ENCODE peak calls at places on chromosomes 2 and 18, in six cellular contexts. D is K562, U is H1, N is HepG2, V is SK-N-SH, K is GM12878. G is an unnamed sample.

GRCh38 chr2:219525533-219526232 is 11.4 kb downstream of the ASIC4 start:
- DNase-seq in K (no peak), N (no peak), V (peak; percentile 91), D (peak; percentile 71), U (no peak), G (no peak)

GRCh38 chr2:99297990-99298389 is 3.0 kb downstream of the LYG1 start:
- DNase-seq in N (no peak), K (no peak), U (no peak), V (no peak), D (no peak), G (peak; percentile 3)

GRCh38 chr18:76429262-76430126 is 65.5 kb downstream of the ZNF516 start:
- DNase-seq in D (no peak), K (no peak), V (no peak), U (no peak), N (no peak), G (no peak)

GRCh38 chr18:32470136-32470712 is 458 bp downstream of the GAREM1 start:
- DNase-seq in K (no peak), V (no peak), D (no peak), U (peak; percentile 59), N (no peak), G (no peak)

GRCh38 chr2:161041356-161041755 is 118.9 kb upstream of the TANK start:
- DNase-seq in N (no peak), K (no peak), V (no peak), D (no peak), U (no peak), G (no peak)

GRCh38 chr18:47968006-47968676 is 37.7 kb upstream of the SMAD2 start:
- DNase-seq in U (no peak), N (no peak), D (no peak), K (no peak), V (no peak), G (no peak)

GRCh38 chr18:21117385-21118135 is 5.9 kb upstream of the ROCK1 start:
- DNase-seq in N (no peak), D (no peak), K (no peak), V (no peak), U (no peak), G (peak; percentile 55)

GRCh38 chr18:50356036-50356945 is 18.6 kb upstream of the SKA1 start:
- DNase-seq in V (no peak), D (no peak), K (peak; percentile 79), N (peak; percentile 11), U (no peak), G (peak; percentile 86)

GRCh38 chr2:229089806-229090205 is 181.3 kb downstream of the PID1 start:
- DNase-seq in D (no peak), N (no peak), K (no peak), V (no peak), U (no peak), G (no peak)

GRCh38 chr2:185219981-185220380 is 518.6 kb upstream of the FSIP2 start:
- DNase-seq in K (no peak), U (no peak), V (peak; percentile 7), N (peak; percentile 13), D (no peak), G (no peak)
- TF ChIP-seq GABPA in K (no peak), U (no peak), V (no peak), N (no peak), D (no peak), G (no peak)

DNA sequence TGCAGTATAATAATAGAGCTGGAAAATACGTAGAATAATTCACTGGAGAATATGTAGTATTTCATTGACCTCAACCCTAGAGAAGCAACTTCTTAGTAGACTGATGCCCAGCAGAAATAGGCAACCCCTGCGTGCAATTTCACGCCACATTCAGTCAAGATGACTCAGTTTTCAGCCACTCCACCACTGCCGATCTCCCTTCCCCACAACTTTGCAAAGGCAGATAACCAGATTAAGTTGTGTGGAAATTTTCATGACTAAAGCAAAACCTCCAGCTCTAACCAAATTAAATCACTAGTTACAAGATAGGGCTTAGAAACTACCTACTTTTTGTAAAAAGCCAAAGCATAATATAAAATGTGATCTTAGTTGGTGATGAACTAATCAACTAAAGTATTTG is 63.3 kb upstream of the STK17B start:
- DNase-seq in D (no peak), N (no peak), K (peak; percentile 47), U (no peak), V (no peak), G (peak; percentile 55)
- TF ChIP-seq GABPA in D (no peak), N (no peak), K (no peak), U (no peak), V (no peak), G (no peak)

DNA sequence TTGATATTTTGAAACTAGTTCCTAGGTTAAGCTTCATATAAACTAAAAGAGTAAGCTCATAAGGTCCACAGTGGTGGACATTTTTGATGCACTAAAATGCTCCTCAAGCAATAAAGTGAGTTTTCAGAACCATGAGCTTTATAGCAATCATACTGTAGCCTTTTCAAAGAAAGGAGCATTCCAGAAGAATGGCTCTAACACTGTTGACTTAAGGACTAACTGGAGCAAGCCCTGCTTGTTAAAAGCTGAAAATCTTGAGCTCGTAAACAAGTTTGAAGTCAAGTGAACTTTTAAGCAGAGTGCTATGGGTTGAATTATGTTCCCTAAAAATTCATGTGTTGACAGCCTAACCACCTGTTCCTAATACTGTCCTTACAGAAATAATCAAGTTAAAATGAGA is 38.0 kb downstream of the KYNU start:
- DNase-seq in D (no peak), K (no peak), N (no peak), V (no peak), U (no peak), G (no peak)
- TF ChIP-seq GABPA in D (no peak), K (no peak), N (no peak), V (no peak), U (no peak), G (no peak)

GRCh38 chr18:58272779-58273500 is 228.9 kb downstream of the NEDD4L start:
- DNase-seq in K (no peak), D (no peak), N (no peak), V (no peak), U (no peak), G (no peak)
- TF ChIP-seq GABPA in K (no peak), D (no peak), N (no peak), V (no peak), U (no peak), G (no peak)

DNA sequence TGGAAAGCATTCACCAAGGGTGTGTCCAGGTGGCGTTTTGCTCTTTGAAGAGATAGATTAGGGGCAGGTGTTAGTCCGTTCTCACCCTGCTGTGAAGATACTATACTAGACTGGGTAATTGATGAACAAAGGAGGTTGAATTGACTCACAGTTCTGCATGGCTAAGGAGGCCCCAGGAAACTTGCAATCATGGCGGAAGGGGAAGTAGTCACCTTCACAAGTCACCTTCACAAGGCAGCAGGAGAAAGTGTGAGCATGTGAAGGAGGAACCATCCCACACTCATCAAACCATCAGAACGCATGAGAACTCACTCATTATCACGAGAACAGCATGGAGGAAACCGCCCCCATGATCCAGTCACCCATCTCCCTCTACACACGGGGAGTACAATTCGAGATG is 135.7 kb upstream of the NFATC1 start:
- DNase-seq in U (no peak), N (no peak), K (no peak), D (no peak), V (no peak), G (peak; percentile 59)
- TF ChIP-seq GABPA in U (no peak), N (no peak), K (no peak), D (no peak), V (no peak), G (no peak)